ENCODE peak calls at places on chromosomes 2 and 18, in eight cellular contexts. One of them, this sample, is unnamed.

GRCh38 chr2:174013310-174013751 is 48.2 kb upstream of the SP3 start:
- DNase-seq in astrocyte of the spinal cord: no peak
- DNase-seq in fibroblast of pulmonary artery: peak
- DNase-seq in fibroblast of villous mesenchyme: peak
- DNase-seq in MCF 10A: no peak
- DNase-seq in endothelial cell: peak
- DNase-seq in H9: peak
- DNase-seq in dorsolateral prefrontal cortex: no peak
- DNase-seq in this sample: no peak

GRCh38 chr2:219400562-219400961 is 12.8 kb upstream of the DNPEP start:
- DNase-seq in astrocyte of the spinal cord: no peak
- DNase-seq in fibroblast of pulmonary artery: no peak
- DNase-seq in fibroblast of villous mesenchyme: no peak
- DNase-seq in MCF 10A: no peak
- DNase-seq in endothelial cell: no peak
- DNase-seq in H9: no peak
- DNase-seq in dorsolateral prefrontal cortex: no peak
- DNase-seq in this sample: no peak

GRCh38 chr2:8671802-8672201 is 10.1 kb upstream of the ID2 start:
- DNase-seq in astrocyte of the spinal cord: no peak
- DNase-seq in fibroblast of pulmonary artery: no peak
- DNase-seq in fibroblast of villous mesenchyme: no peak
- DNase-seq in MCF 10A: no peak
- DNase-seq in endothelial cell: no peak
- DNase-seq in H9: no peak
- DNase-seq in dorsolateral prefrontal cortex: no peak
- DNase-seq in this sample: no peak

GRCh38 chr18:24731158-24731557 is 270.7 kb downstream of the HRH4 start:
- DNase-seq in astrocyte of the spinal cord: no peak
- DNase-seq in fibroblast of pulmonary artery: no peak
- DNase-seq in fibroblast of villous mesenchyme: no peak
- DNase-seq in MCF 10A: no peak
- DNase-seq in endothelial cell: no peak
- DNase-seq in H9: no peak
- DNase-seq in dorsolateral prefrontal cortex: no peak
- DNase-seq in this sample: no peak

GRCh38 chr2:38277245-38278119 is 99.6 kb downstream of the ATL2 start:
- DNase-seq in astrocyte of the spinal cord: peak
- DNase-seq in fibroblast of pulmonary artery: no peak
- DNase-seq in fibroblast of villous mesenchyme: peak
- DNase-seq in MCF 10A: no peak
- DNase-seq in endothelial cell: no peak
- DNase-seq in H9: peak
- DNase-seq in dorsolateral prefrontal cortex: no peak
- DNase-seq in this sample: no peak

GRCh38 chr2:27027211-27027651 is 5.5 kb upstream of the TMEM214 start:
- DNase-seq in astrocyte of the spinal cord: no peak
- DNase-seq in fibroblast of pulmonary artery: no peak
- DNase-seq in fibroblast of villous mesenchyme: no peak
- DNase-seq in MCF 10A: no peak
- DNase-seq in endothelial cell: no peak
- DNase-seq in H9: no peak
- DNase-seq in dorsolateral prefrontal cortex: no peak
- DNase-seq in this sample: no peak

GRCh38 chr2:11026286-11026921 is 114.7 kb downstream of the KCNF1 start:
- DNase-seq in astrocyte of the spinal cord: no peak
- DNase-seq in fibroblast of pulmonary artery: no peak
- DNase-seq in fibroblast of villous mesenchyme: no peak
- DNase-seq in MCF 10A: no peak
- DNase-seq in endothelial cell: no peak
- DNase-seq in H9: no peak
- DNase-seq in dorsolateral prefrontal cortex: no peak
- DNase-seq in this sample: no peak

GRCh38 chr2:70101174-70101573 is 13.9 kb downstream of the PCBP1 start:
- DNase-seq in astrocyte of the spinal cord: no peak
- DNase-seq in fibroblast of pulmonary artery: no peak
- DNase-seq in fibroblast of villous mesenchyme: no peak
- DNase-seq in MCF 10A: no peak
- DNase-seq in endothelial cell: no peak
- DNase-seq in H9: no peak
- DNase-seq in dorsolateral prefrontal cortex: no peak
- DNase-seq in this sample: no peak

GRCh38 chr2:112121682-112122254 is 16.4 kb upstream of the FBLN7 start:
- DNase-seq in astrocyte of the spinal cord: peak
- DNase-seq in fibroblast of pulmonary artery: peak
- DNase-seq in fibroblast of villous mesenchyme: peak
- DNase-seq in MCF 10A: peak
- DNase-seq in endothelial cell: no peak
- DNase-seq in H9: no peak
- DNase-seq in dorsolateral prefrontal cortex: no peak
- DNase-seq in this sample: no peak

GRCh38 chr2:206361407-206362045 is 81.8 kb upstream of the ADAM23 start:
- DNase-seq in astrocyte of the spinal cord: no peak
- DNase-seq in fibroblast of pulmonary artery: no peak
- DNase-seq in fibroblast of villous mesenchyme: no peak
- DNase-seq in MCF 10A: peak
- DNase-seq in endothelial cell: no peak
- DNase-seq in H9: no peak
- DNase-seq in dorsolateral prefrontal cortex: no peak
- DNase-seq in this sample: no peak

GRCh38 chr18:34444622-34445021 is 219.9 kb upstream of the NOL4 start:
- DNase-seq in astrocyte of the spinal cord: no peak
- DNase-seq in fibroblast of pulmonary artery: no peak
- DNase-seq in fibroblast of villous mesenchyme: no peak
- DNase-seq in MCF 10A: no peak
- DNase-seq in endothelial cell: no peak
- DNase-seq in H9: no peak
- DNase-seq in dorsolateral prefrontal cortex: no peak
- DNase-seq in this sample: no peak

GRCh38 chr2:69366-70344 is 23.4 kb upstream of the FAM110C start:
- DNase-seq in astrocyte of the spinal cord: no peak
- DNase-seq in fibroblast of pulmonary artery: no peak
- DNase-seq in fibroblast of villous mesenchyme: no peak
- DNase-seq in MCF 10A: peak
- DNase-seq in endothelial cell: peak
- DNase-seq in H9: peak
- DNase-seq in dorsolateral prefrontal cortex: no peak
- DNase-seq in this sample: no peak

GRCh38 chr2:47315490-47315889 is 87.5 kb upstream of the MSH2 start:
- DNase-seq in astrocyte of the spinal cord: no peak
- DNase-seq in fibroblast of pulmonary artery: no peak
- DNase-seq in fibroblast of villous mesenchyme: no peak
- DNase-seq in MCF 10A: no peak
- DNase-seq in endothelial cell: no peak
- DNase-seq in H9: no peak
- DNase-seq in dorsolateral prefrontal cortex: no peak
- DNase-seq in this sample: no peak

GRCh38 chr2:23002234-23002633 is 382.7 kb upstream of the KLHL29 start:
- DNase-seq in astrocyte of the spinal cord: no peak
- DNase-seq in fibroblast of pulmonary artery: no peak
- DNase-seq in fibroblast of villous mesenchyme: no peak
- DNase-seq in MCF 10A: no peak
- DNase-seq in endothelial cell: no peak
- DNase-seq in H9: no peak
- DNase-seq in dorsolateral prefrontal cortex: no peak
- DNase-seq in this sample: no peak

GRCh38 chr2:133829686-133830085 is 261.4 kb upstream of the NCKAP5 start:
- DNase-seq in astrocyte of the spinal cord: no peak
- DNase-seq in fibroblast of pulmonary artery: no peak
- DNase-seq in fibroblast of villous mesenchyme: no peak
- DNase-seq in MCF 10A: no peak
- DNase-seq in endothelial cell: no peak
- DNase-seq in H9: no peak
- DNase-seq in dorsolateral prefrontal cortex: no peak
- DNase-seq in this sample: no peak

GRCh38 chr2:196271786-196272185 is 100.4 kb upstream of the STK17B start:
- DNase-seq in astrocyte of the spinal cord: no peak
- DNase-seq in fibroblast of pulmonary artery: no peak
- DNase-seq in fibroblast of villous mesenchyme: no peak
- DNase-seq in MCF 10A: no peak
- DNase-seq in endothelial cell: no peak
- DNase-seq in H9: no peak
- DNase-seq in dorsolateral prefrontal cortex: no peak
- DNase-seq in this sample: no peak

GRCh38 chr18:79925656-79925979 is 25.8 kb downstream of the SLC66A2 start:
- DNase-seq in astrocyte of the spinal cord: no peak
- DNase-seq in fibroblast of pulmonary artery: no peak
- DNase-seq in fibroblast of villous mesenchyme: no peak
- DNase-seq in MCF 10A: no peak
- DNase-seq in endothelial cell: no peak
- DNase-seq in H9: no peak
- DNase-seq in dorsolateral prefrontal cortex: peak
- DNase-seq in this sample: no peak

GRCh38 chr2:18795881-18796280 is 206.5 kb upstream of the NT5C1B start:
- DNase-seq in astrocyte of the spinal cord: peak
- DNase-seq in fibroblast of pulmonary artery: peak
- DNase-seq in fibroblast of villous mesenchyme: no peak
- DNase-seq in MCF 10A: no peak
- DNase-seq in endothelial cell: no peak
- DNase-seq in H9: no peak
- DNase-seq in dorsolateral prefrontal cortex: no peak
- DNase-seq in this sample: no peak

GRCh38 chr2:172862077-172862476 is 126.4 kb downstream of the RAPGEF4 start:
- DNase-seq in astrocyte of the spinal cord: no peak
- DNase-seq in fibroblast of pulmonary artery: no peak
- DNase-seq in fibroblast of villous mesenchyme: no peak
- DNase-seq in MCF 10A: no peak
- DNase-seq in endothelial cell: no peak
- DNase-seq in H9: no peak
- DNase-seq in dorsolateral prefrontal cortex: no peak
- DNase-seq in this sample: no peak

GRCh38 chr2:172863341-172863740 is 127.7 kb downstream of the RAPGEF4 start:
- DNase-seq in astrocyte of the spinal cord: no peak
- DNase-seq in fibroblast of pulmonary artery: no peak
- DNase-seq in fibroblast of villous mesenchyme: no peak
- DNase-seq in MCF 10A: no peak
- DNase-seq in endothelial cell: no peak
- DNase-seq in H9: no peak
- DNase-seq in dorsolateral prefrontal cortex: no peak
- DNase-seq in this sample: no peak

GRCh38 chr2:172864182-172864581 is 128.5 kb downstream of the RAPGEF4 start:
- DNase-seq in astrocyte of the spinal cord: peak
- DNase-seq in fibroblast of pulmonary artery: peak
- DNase-seq in fibroblast of villous mesenchyme: peak
- DNase-seq in MCF 10A: peak
- DNase-seq in endothelial cell: peak
- DNase-seq in H9: peak
- DNase-seq in dorsolateral prefrontal cortex: no peak
- DNase-seq in this sample: no peak

GRCh38 chr2:172861632-172862031 is 126.0 kb downstream of the RAPGEF4 start:
- DNase-seq in astrocyte of the spinal cord: no peak
- DNase-seq in fibroblast of pulmonary artery: no peak
- DNase-seq in fibroblast of villous mesenchyme: no peak
- DNase-seq in MCF 10A: no peak
- DNase-seq in endothelial cell: no peak
- DNase-seq in H9: no peak
- DNase-seq in dorsolateral prefrontal cortex: no peak
- DNase-seq in this sample: no peak

GRCh38 chr2:172865422-172865821 is 129.8 kb downstream of the RAPGEF4 start:
- DNase-seq in astrocyte of the spinal cord: no peak
- DNase-seq in fibroblast of pulmonary artery: peak
- DNase-seq in fibroblast of villous mesenchyme: no peak
- DNase-seq in MCF 10A: peak
- DNase-seq in endothelial cell: no peak
- DNase-seq in H9: peak
- DNase-seq in dorsolateral prefrontal cortex: no peak
- DNase-seq in this sample: no peak
- TF ChIP-seq CTCF in astrocyte of the spinal cord: peak
- TF ChIP-seq CTCF in fibroblast of pulmonary artery: peak
- TF ChIP-seq CTCF in fibroblast of villous mesenchyme: peak
- TF ChIP-seq CTCF in MCF 10A: peak
- TF ChIP-seq CTCF in endothelial cell: peak
- TF ChIP-seq CTCF in H9: peak
- TF ChIP-seq CTCF in dorsolateral prefrontal cortex: no peak
- TF ChIP-seq CTCF in this sample: no peak

DNA sequence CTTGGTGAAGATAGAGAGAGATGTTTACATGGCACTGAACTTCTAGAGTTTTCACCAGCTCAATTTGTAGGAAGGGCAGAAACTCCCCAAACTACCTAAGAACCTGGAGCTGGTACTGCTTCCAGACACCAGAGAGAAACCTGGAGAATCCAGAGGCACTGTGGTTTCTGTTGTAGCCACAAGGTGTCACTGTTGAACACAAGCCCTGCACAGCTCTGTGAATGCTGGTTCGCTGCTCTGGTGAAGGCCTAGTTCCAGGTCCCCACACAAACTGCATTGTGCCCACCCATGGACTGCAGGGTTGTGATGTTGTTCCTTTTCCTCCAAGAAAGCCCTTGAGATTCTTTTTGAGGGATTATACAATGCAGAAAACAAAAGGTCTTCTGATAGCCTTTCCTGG is 150.5 kb upstream of the HS6ST1 start:
- DNase-seq in astrocyte of the spinal cord: no peak
- DNase-seq in fibroblast of pulmonary artery: no peak
- DNase-seq in fibroblast of villous mesenchyme: no peak
- DNase-seq in MCF 10A: no peak
- DNase-seq in endothelial cell: no peak
- DNase-seq in H9: peak
- DNase-seq in dorsolateral prefrontal cortex: no peak
- DNase-seq in this sample: no peak
- TF ChIP-seq CTCF in astrocyte of the spinal cord: peak
- TF ChIP-seq CTCF in fibroblast of pulmonary artery: peak
- TF ChIP-seq CTCF in fibroblast of villous mesenchyme: peak
- TF ChIP-seq CTCF in MCF 10A: peak
- TF ChIP-seq CTCF in endothelial cell: peak
- TF ChIP-seq CTCF in H9: peak
- TF ChIP-seq CTCF in dorsolateral prefrontal cortex: no peak
- TF ChIP-seq CTCF in this sample: peak

DNA sequence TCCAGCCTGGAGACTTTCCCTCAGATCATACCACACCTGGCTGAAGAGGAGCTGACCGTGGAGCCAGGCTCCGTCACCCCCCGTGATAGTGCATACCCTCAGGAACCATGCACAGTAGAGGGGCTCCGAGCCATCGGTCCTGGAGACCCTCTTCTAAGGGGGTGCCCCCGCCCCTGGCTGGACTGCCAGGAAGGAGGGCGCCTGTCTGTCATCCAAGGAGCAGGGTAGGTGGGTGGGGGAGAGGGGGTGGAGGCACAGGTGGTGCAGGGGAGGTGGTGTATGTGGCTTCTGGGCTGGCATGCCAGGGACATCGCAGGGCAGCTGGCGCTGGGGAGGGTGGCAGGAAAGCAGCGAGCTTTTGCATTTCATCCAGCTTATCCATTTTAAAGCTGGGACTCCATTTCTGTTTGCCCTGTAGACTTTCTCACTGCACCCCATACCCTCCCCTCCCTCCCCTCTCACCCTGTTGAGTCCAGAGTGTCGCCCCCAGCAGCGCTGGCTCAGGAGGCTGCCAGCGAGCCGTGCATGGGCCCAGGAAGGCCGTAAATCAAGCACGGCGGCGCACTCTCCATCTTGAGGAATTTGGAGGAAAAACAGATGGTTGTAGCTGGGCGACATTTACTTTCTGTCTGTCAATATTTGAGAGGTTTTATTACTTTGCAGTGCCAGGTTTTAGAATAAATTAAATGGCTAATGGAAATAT is 56.2 kb upstream of the HS6ST1 start:
- DNase-seq in astrocyte of the spinal cord: no peak
- DNase-seq in fibroblast of pulmonary artery: no peak
- DNase-seq in fibroblast of villous mesenchyme: peak
- DNase-seq in MCF 10A: no peak
- DNase-seq in endothelial cell: no peak
- DNase-seq in H9: no peak
- DNase-seq in dorsolateral prefrontal cortex: no peak
- DNase-seq in this sample: no peak
- TF ChIP-seq CTCF in astrocyte of the spinal cord: no peak
- TF ChIP-seq CTCF in fibroblast of pulmonary artery: no peak
- TF ChIP-seq CTCF in fibroblast of villous mesenchyme: no peak
- TF ChIP-seq CTCF in MCF 10A: no peak
- TF ChIP-seq CTCF in endothelial cell: no peak
- TF ChIP-seq CTCF in H9: no peak
- TF ChIP-seq CTCF in dorsolateral prefrontal cortex: no peak
- TF ChIP-seq CTCF in this sample: no peak

GRCh38 chr18:63506336-63506646 is 29.5 kb downstream of the SERPINB5 start:
- DNase-seq in astrocyte of the spinal cord: no peak
- DNase-seq in fibroblast of pulmonary artery: no peak
- DNase-seq in fibroblast of villous mesenchyme: no peak
- DNase-seq in MCF 10A: no peak
- DNase-seq in endothelial cell: no peak
- DNase-seq in H9: no peak
- DNase-seq in dorsolateral prefrontal cortex: no peak
- DNase-seq in this sample: no peak
- TF ChIP-seq CTCF in astrocyte of the spinal cord: no peak
- TF ChIP-seq CTCF in fibroblast of pulmonary artery: no peak
- TF ChIP-seq CTCF in fibroblast of villous mesenchyme: no peak
- TF ChIP-seq CTCF in MCF 10A: no peak
- TF ChIP-seq CTCF in endothelial cell: peak
- TF ChIP-seq CTCF in H9: no peak
- TF ChIP-seq CTCF in dorsolateral prefrontal cortex: no peak
- TF ChIP-seq CTCF in this sample: no peak